ENCODE peak calls at places on chromosomes 7 and 10, in four cellular contexts. One of them, this sample, is unnamed.

GRCh38 chr10:81414038-81414437 is 461.0 kb upstream of the NRG3 start:
- DNase-seq in stimulated activated CD4-positive, alpha-beta T cell treated with anti-CD3 and anti-CD28 coated beads, Interleukin-4, amount 100 ng/mL, for 1 hour: no peak
- DNase-seq in cardiac muscle cell: peak; percentile 80
- DNase-seq in A172: peak; percentile 29
- DNase-seq in this sample: peak; percentile 3

GRCh38 chr7:142856565-142857245 is 1.8 kb downstream of the EPHB6 start:
- DNase-seq in A172: no peak
- DNase-seq in cardiac muscle cell: no peak
- DNase-seq in stimulated activated CD4-positive, alpha-beta T cell treated with anti-CD3 and anti-CD28 coated beads, Interleukin-4, amount 100 ng/mL, for 1 hour: no peak
- DNase-seq in this sample: no peak

GRCh38 chr10:44801383-44802327 is 109.5 kb upstream of the TMEM72 start:
- DNase-seq in stimulated activated CD4-positive, alpha-beta T cell treated with anti-CD3 and anti-CD28 coated beads, Interleukin-4, amount 100 ng/mL, for 1 hour: no peak
- DNase-seq in A172: peak; percentile 96
- DNase-seq in cardiac muscle cell: peak; percentile 56
- DNase-seq in this sample: peak; percentile 68

GRCh38 chr7:92517626-92518025 is 10.7 kb downstream of the PEX1 start:
- DNase-seq in cardiac muscle cell: no peak
- DNase-seq in A172: no peak
- DNase-seq in stimulated activated CD4-positive, alpha-beta T cell treated with anti-CD3 and anti-CD28 coated beads, Interleukin-4, amount 100 ng/mL, for 1 hour: no peak
- DNase-seq in this sample: no peak

GRCh38 chr7:116952640-116953371 is 495 bp upstream of the ST7 start:
- DNase-seq in A172: peak; percentile 31
- DNase-seq in cardiac muscle cell: peak; percentile 58
- DNase-seq in stimulated activated CD4-positive, alpha-beta T cell treated with anti-CD3 and anti-CD28 coated beads, Interleukin-4, amount 100 ng/mL, for 1 hour: no peak
- DNase-seq in this sample: peak; percentile 73

GRCh38 chr10:133379152-133379800 is at the start of gene PAOX:
- DNase-seq in A172: no peak
- DNase-seq in cardiac muscle cell: peak; percentile 87
- DNase-seq in stimulated activated CD4-positive, alpha-beta T cell treated with anti-CD3 and anti-CD28 coated beads, Interleukin-4, amount 100 ng/mL, for 1 hour: peak; percentile 69
- DNase-seq in this sample: peak; percentile 68

GRCh38 chr7:31067491-31067890 is 15.4 kb downstream of the ADCYAP1R1 start:
- DNase-seq in cardiac muscle cell: no peak
- DNase-seq in stimulated activated CD4-positive, alpha-beta T cell treated with anti-CD3 and anti-CD28 coated beads, Interleukin-4, amount 100 ng/mL, for 1 hour: no peak
- DNase-seq in A172: no peak
- DNase-seq in this sample: no peak

GRCh38 chr10:69974551-69975155 is 78.0 kb upstream of the MACROH2A2 start:
- DNase-seq in A172: no peak
- DNase-seq in stimulated activated CD4-positive, alpha-beta T cell treated with anti-CD3 and anti-CD28 coated beads, Interleukin-4, amount 100 ng/mL, for 1 hour: no peak
- DNase-seq in cardiac muscle cell: peak; percentile 19
- DNase-seq in this sample: no peak

GRCh38 chr7:67359900-67360299 is 363.3 kb downstream of the TYW1 start:
- DNase-seq in cardiac muscle cell: no peak
- DNase-seq in A172: peak; percentile 53
- DNase-seq in stimulated activated CD4-positive, alpha-beta T cell treated with anti-CD3 and anti-CD28 coated beads, Interleukin-4, amount 100 ng/mL, for 1 hour: no peak
- DNase-seq in this sample: no peak

GRCh38 chr10:21702633-21703111 is 168.6 kb downstream of the MLLT10 start:
- DNase-seq in A172: no peak
- DNase-seq in cardiac muscle cell: no peak
- DNase-seq in stimulated activated CD4-positive, alpha-beta T cell treated with anti-CD3 and anti-CD28 coated beads, Interleukin-4, amount 100 ng/mL, for 1 hour: no peak
- DNase-seq in this sample: no peak

GRCh38 chr10:123241391-123242141 is 87.4 kb downstream of the BUB3 start:
- DNase-seq in stimulated activated CD4-positive, alpha-beta T cell treated with anti-CD3 and anti-CD28 coated beads, Interleukin-4, amount 100 ng/mL, for 1 hour: peak; percentile 6
- DNase-seq in A172: no peak
- DNase-seq in cardiac muscle cell: no peak
- DNase-seq in this sample: no peak

GRCh38 chr7:115087437-115087836 is 165.5 kb downstream of the MDFIC start:
- DNase-seq in A172: peak; percentile 84
- DNase-seq in cardiac muscle cell: peak; percentile 15
- DNase-seq in stimulated activated CD4-positive, alpha-beta T cell treated with anti-CD3 and anti-CD28 coated beads, Interleukin-4, amount 100 ng/mL, for 1 hour: no peak
- DNase-seq in this sample: peak; percentile 94

GRCh38 chr7:604884-605531 is 85.4 kb upstream of the PDGFA start:
- DNase-seq in cardiac muscle cell: no peak
- DNase-seq in A172: no peak
- DNase-seq in stimulated activated CD4-positive, alpha-beta T cell treated with anti-CD3 and anti-CD28 coated beads, Interleukin-4, amount 100 ng/mL, for 1 hour: no peak
- DNase-seq in this sample: peak; percentile 40

GRCh38 chr10:123068098-123068853 is 59.5 kb downstream of the ACADSB start:
- DNase-seq in cardiac muscle cell: no peak
- DNase-seq in stimulated activated CD4-positive, alpha-beta T cell treated with anti-CD3 and anti-CD28 coated beads, Interleukin-4, amount 100 ng/mL, for 1 hour: no peak
- DNase-seq in A172: no peak
- DNase-seq in this sample: no peak

GRCh38 chr7:26147030-26147429 is 5.0 kb upstream of the NFE2L3 start:
- DNase-seq in A172: no peak
- DNase-seq in stimulated activated CD4-positive, alpha-beta T cell treated with anti-CD3 and anti-CD28 coated beads, Interleukin-4, amount 100 ng/mL, for 1 hour: no peak
- DNase-seq in cardiac muscle cell: no peak
- DNase-seq in this sample: no peak